ENCODE peak calls at places on chromosomes 2 and 18, in eight cellular contexts. Z is sciatic nerve, V is fibroblast of pulmonary artery, P is coronary artery, K is NCI-H2081, G is head of caudate nucleus, F is suprapubic skin, W is iPS DF 19.7. Q is an unnamed sample.

GRCh38 chr2:38409136-38409903 is 32.2 kb upstream of the ATL2 start:
- DNase-seq in W (no peak), V (peak), Z (no peak), G (peak), K (no peak), F (no peak), P (no peak), Q (no peak)

GRCh38 chr2:187566266-187566665 is 12.0 kb upstream of the TFPI start:
- DNase-seq in F (no peak), G (no peak), Z (no peak), K (no peak), W (no peak), V (no peak), P (no peak), Q (no peak)

GRCh38 chr18:48791636-48792105 is 159.1 kb downstream of the SMAD7 start:
- DNase-seq in W (no peak), K (no peak), P (peak), G (no peak), F (peak), Z (peak), V (no peak), Q (no peak)

GRCh38 chr18:70693196-70693595 is 404.4 kb downstream of the SOCS6 start:
- DNase-seq in K (peak), P (no peak), F (no peak), V (no peak), Z (no peak), G (no peak), W (no peak), Q (no peak)

GRCh38 chr2:71001592-71002570 is 7.2 kb upstream of the TEX261 start:
- DNase-seq in F (peak), W (no peak), V (no peak), Z (no peak), G (no peak), K (no peak), P (no peak), Q (no peak)

GRCh38 chr2:127857494-127857818 is 499 bp downstream of the POLR2D start:
- DNase-seq in W (peak), V (no peak), K (peak), P (no peak), F (no peak), Z (no peak), G (peak), Q (no peak)

GRCh38 chr2:216687646-216688045 is 7.7 kb downstream of the IGFBP5 start:
- DNase-seq in V (no peak), P (no peak), Z (no peak), K (no peak), F (no peak), G (no peak), W (no peak), Q (no peak)

GRCh38 chr2:218329826-218330651 is 26.6 kb upstream of the CATIP start:
- DNase-seq in K (no peak), V (no peak), F (no peak), Z (no peak), W (no peak), G (peak), P (no peak), Q (no peak)

GRCh38 chr2:143686585-143687164 is 557.5 kb downstream of the ARHGAP15 start:
- DNase-seq in V (peak), F (no peak), K (peak), P (no peak), G (peak), W (peak), Z (no peak), Q (peak)

GRCh38 chr2:233021771-233022170 is 8.7 kb upstream of the NGEF start:
- DNase-seq in G (no peak), W (no peak), V (peak), F (no peak), K (no peak), P (no peak), Z (no peak), Q (no peak)

GRCh38 chr2:202121532-202122166 is 48.6 kb downstream of the KIAA2012 start:
- DNase-seq in G (peak), W (no peak), P (no peak), V (no peak), K (no peak), Z (no peak), F (no peak), Q (no peak)

GRCh38 chr2:46954951-46955571 is 39.5 kb upstream of the MCFD2 start:
- DNase-seq in W (no peak), Z (peak), G (no peak), P (peak), V (peak), F (peak), K (no peak), Q (peak)

GRCh38 chr18:9941108-9941507 is 27.3 kb downstream of the VAPA start:
- DNase-seq in V (no peak), G (no peak), F (no peak), Z (no peak), P (no peak), W (no peak), K (no peak), Q (no peak)

GRCh38 chr2:27264253-27264752 is 1.5 kb upstream of the SLC30A3 start:
- DNase-seq in P (no peak), W (no peak), K (peak), G (no peak), F (no peak), V (no peak), Z (no peak), Q (no peak)

GRCh38 chr2:227127236-227127635 is 36.8 kb downstream of the COL4A4 start:
- DNase-seq in K (peak), V (no peak), G (no peak), Z (no peak), F (no peak), W (no peak), P (no peak), Q (no peak)

GRCh38 chr18:79405781-79406575 is 10.2 kb downstream of the NFATC1 start:
- DNase-seq in W (no peak), P (no peak), G (peak), K (no peak), V (no peak), F (peak), Z (peak), Q (no peak)

GRCh38 chr18:12744103-12744502 is 41.3 kb downstream of the PSMG2 start:
- DNase-seq in V (peak), F (no peak), W (no peak), Z (no peak), K (peak), P (no peak), G (peak), Q (peak)

GRCh38 chr2:38698604-38699003 is 32.7 kb downstream of the GALM start:
- DNase-seq in V (no peak), Z (no peak), F (no peak), K (no peak), P (no peak), W (no peak), G (no peak), Q (no peak)

GRCh38 chr18:55264108-55264507 is 304.8 kb upstream of the CCDC68 start:
- DNase-seq in K (no peak), P (no peak), G (no peak), Z (no peak), F (no peak), W (no peak), V (peak), Q (no peak)

GRCh38 chr18:32975166-32975441 is 202.3 kb upstream of the KLHL14 start:
- DNase-seq in V (no peak), F (no peak), Z (no peak), W (no peak), P (no peak), K (no peak), G (no peak), Q (no peak)

GRCh38 chr2:26352892-26353291 is 6.3 kb upstream of the ADGRF3 start:
- DNase-seq in Z (no peak), G (peak), K (no peak), W (no peak), P (no peak), V (no peak), F (no peak), Q (peak)